ENCODE peak calls at places on chromosomes 3 and 15, in seven cellular contexts. F, R, V, T, Z, N and H are unnamed samples. For H3K9me3, the result is how much of the 10 kb centered on the place peaks cover.

GRCh38 chr3:152969557-152970300 is 134.8 kb downstream of the P2RY1 start:
- DNase-seq in R (no peak), V (no peak), Z (no peak), T (no peak), N (no peak), F (no peak), H (no peak)

GRCh38 chr3:133868166-133868565 is 27.5 kb downstream of the RAB6B start:
- DNase-seq in V (no peak), Z (no peak), N (no peak), T (no peak), F (no peak), R (no peak), H (no peak)

GRCh38 chr3:134309987-134310700 is 59.5 kb upstream of the RYK start:
- DNase-seq in N (no peak), V (no peak), Z (peak), T (no peak), R (no peak), F (no peak), H (no peak)

GRCh38 chr3:134054231-134054630 is 24.5 kb upstream of the SLCO2A1 start:
- DNase-seq in R (no peak), F (peak), T (no peak), V (no peak), Z (peak), N (no peak), H (no peak)

GRCh38 chr3:102235679-102236078 is 199.1 kb upstream of the ZPLD1 start:
- DNase-seq in V (no peak), N (no peak), Z (no peak), F (no peak), R (no peak), T (peak), H (peak)

GRCh38 chr3:111715911-111716523 is 120.9 kb upstream of the ZBED2 start:
- DNase-seq in Z (peak), T (no peak), F (no peak), R (no peak), N (no peak), V (peak), H (peak)

GRCh38 chr15:68231102-68231818 is 1.7 kb upstream of the CLN6 start:
- DNase-seq in Z (no peak), T (no peak), V (no peak), N (no peak), R (no peak), F (peak), H (no peak)

GRCh38 chr15:29677871-29678431 is 144.3 kb downstream of the TJP1 start:
- DNase-seq in T (no peak), V (no peak), N (no peak), R (no peak), Z (no peak), F (no peak), H (peak)

GRCh38 chr3:128317101-128317697 is 149.5 kb downstream of the DNAJB8 start:
- DNase-seq in Z (no peak), T (no peak), F (no peak), R (no peak), N (no peak), V (no peak), H (no peak)

GRCh38 chr3:58519668-58520402 is 17.2 kb downstream of the ACOX2 start:
- DNase-seq in T (no peak), F (no peak), N (no peak), R (no peak), V (no peak), Z (no peak), H (no peak)

GRCh38 chr3:33075996-33076395 is 20.9 kb downstream of the GLB1 start:
- DNase-seq in V (no peak), F (no peak), Z (no peak), T (no peak), R (no peak), N (no peak), H (no peak)

GRCh38 chr3:183295211-183295610 is 42.2 kb downstream of the B3GNT5 start:
- DNase-seq in V (peak), Z (peak), N (no peak), F (peak), R (no peak), T (no peak), H (peak)

GRCh38 chr15:70250208-70251201 is 152.8 kb upstream of the TLE3 start:
- DNase-seq in F (no peak), T (no peak), V (no peak), N (no peak), Z (no peak), R (no peak), H (no peak)

GRCh38 chr15:38208779-38209178 is 43.9 kb upstream of the SPRED1 start:
- DNase-seq in V (no peak), R (no peak), N (no peak), Z (peak), F (no peak), T (no peak), H (no peak)

GRCh38 chr3:58366699-58367098 is 34.0 kb downstream of the PXK start:
- DNase-seq in V (no peak), R (no peak), F (no peak), Z (no peak), T (no peak), N (no peak), H (no peak)

GRCh38 chr15:33242165-33242564 is 47.7 kb upstream of the FMN1 start:
- DNase-seq in R (no peak), V (no peak), F (peak), Z (peak), N (no peak), T (no peak), H (no peak)

GRCh38 chr3:128523591-128523990 is 30.6 kb upstream of the GATA2 start:
- DNase-seq in N (no peak), V (no peak), T (no peak), F (no peak), Z (no peak), R (no peak), H (no peak)

GRCh38 chr3:11757441-11757875 is 89.2 kb downstream of the TAMM41 start:
- DNase-seq in N (no peak), R (no peak), V (no peak), F (no peak), T (no peak), Z (no peak), H (no peak)

DNA sequence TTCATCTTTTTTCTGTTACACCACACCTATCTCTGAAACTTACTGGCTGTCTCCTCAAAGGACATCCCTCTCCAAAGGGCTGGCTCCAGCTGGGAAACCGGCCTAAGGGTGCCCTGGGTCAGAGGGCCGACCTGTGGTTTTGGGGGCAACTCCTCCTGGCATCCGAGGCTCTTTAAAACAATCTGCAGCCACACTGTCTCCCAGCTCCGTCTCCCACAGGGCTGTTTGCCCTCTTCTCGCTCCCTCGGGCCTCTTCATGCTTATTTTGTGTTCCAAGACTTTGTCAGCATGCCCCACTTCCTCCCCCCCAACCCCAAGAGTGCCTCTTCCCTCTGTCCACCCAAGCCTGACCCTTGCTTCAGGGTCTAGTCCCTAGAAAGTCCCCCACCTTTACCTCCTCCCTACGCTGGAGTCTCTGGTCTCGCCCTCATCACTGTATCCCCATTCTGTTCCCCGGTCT is 1.3 kb upstream of the CSK start:
- DNase-seq in V (no peak), F (no peak), Z (no peak), T (no peak), N (no peak), R (no peak), H (no peak)
- H3K4me3 ChIP-seq in V (no peak), F (no peak), Z (no peak), T (no peak), N (no peak), R (no peak), H (no peak)

GRCh38 chr3:129929383-129929782 is 35.9 kb upstream of the TMCC1 start:
- DNase-seq in T (no peak), R (no peak), V (no peak), Z (no peak), F (no peak), N (no peak), H (no peak)

GRCh38 chr3:129927072-129927471 is 33.6 kb upstream of the TMCC1 start:
- DNase-seq in R (no peak), F (no peak), T (no peak), N (no peak), V (no peak), Z (no peak), H (no peak)
- H3K9me3 ChIP-seq in R (under half), F (under half), T (under half), N (under half), V (under half), Z (under half), H (under half)

GRCh38 chr15:31228980-31229826 is 97.4 kb upstream of the KLF13 start:
- DNase-seq in N (no peak), T (no peak), R (no peak), V (no peak), Z (peak), F (peak), H (peak)
- H3K4me3 ChIP-seq in N (peak), T (no peak), R (no peak), V (no peak), Z (no peak), F (no peak), H (no peak)

DNA sequence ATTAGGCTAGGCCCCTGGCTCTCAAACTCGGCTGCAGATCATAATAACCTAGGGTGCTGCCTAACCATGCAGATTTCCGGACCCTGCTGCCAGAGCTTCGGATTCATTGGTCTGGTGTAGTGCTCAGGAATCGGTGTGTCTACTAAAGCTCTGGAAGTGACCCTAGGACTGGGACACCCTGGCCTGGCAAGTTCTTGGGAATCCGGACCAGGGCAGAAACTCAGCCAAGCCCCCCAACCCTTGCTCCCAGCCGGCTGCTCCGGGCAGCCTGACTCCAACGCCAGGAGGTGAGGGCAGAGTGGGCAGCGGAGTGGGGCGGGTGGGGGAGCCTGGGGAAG is 23.0 kb downstream of the IGDCC3 start:
- DNase-seq in T (no peak), R (no peak), V (no peak), N (no peak), Z (no peak), F (no peak), H (no peak)
- H3K9me3 ChIP-seq in T (under half), R (under half), V (under half), N (under half), Z (under half), F (under half), H (under half)